ENCODE peak calls at places on chromosomes 6 and 20, in six cellular contexts. O is HT1080, X is substantia nigra, J is retina, S is germinal center, E is AG08396. T is an unnamed sample.

GRCh38 chr20:1735417-1736089 is 78.0 kb upstream of the SIRPG start:
- DNase-seq in O (no peak), X (no peak), J (no peak), S (no peak), E (no peak), T (no peak)

GRCh38 chr6:13268914-13269532 is 59.3 kb downstream of the TBC1D7 start:
- DNase-seq in O (peak; percentile 50), X (no peak), J (peak; percentile 48), S (no peak), E (peak; percentile 56), T (no peak)

GRCh38 chr6:37317312-37318038 is 36.3 kb upstream of the RNF8 start:
- DNase-seq in O (no peak), X (no peak), J (no peak), S (no peak), E (no peak), T (no peak)

GRCh38 chr6:106974999-106975698 is 620 bp upstream of the CD24 start:
- DNase-seq in O (peak; percentile 28), X (no peak), J (peak; percentile 88), S (no peak), E (peak; percentile 21), T (no peak)

GRCh38 chr6:3749390-3749978 is 2.0 kb downstream of the PXDC1 start:
- DNase-seq in O (no peak), X (no peak), J (no peak), S (no peak), E (no peak), T (no peak)

GRCh38 chr6:53359088-53359842 is 10.5 kb upstream of the ELOVL5 start:
- DNase-seq in O (peak; percentile 93), X (peak; percentile 95), J (peak; percentile 97), S (peak; percentile 97), E (peak; percentile 99), T (peak; percentile 95)

GRCh38 chr6:126388235-126388634 is 48.3 kb downstream of the CENPW start:
- DNase-seq in O (no peak), X (no peak), J (no peak), S (no peak), E (no peak), T (no peak)

GRCh38 chr6:15518057-15518456 is 144.8 kb downstream of the DTNBP1 start:
- DNase-seq in O (no peak), X (no peak), J (no peak), S (no peak), E (no peak), T (no peak)

GRCh38 chr6:41334482-41335023 is 855 bp upstream of the NCR2 start:
- DNase-seq in O (no peak), X (no peak), J (no peak), S (no peak), E (no peak), T (no peak)